ENCODE peak calls at places on chromosome 21, in six cellular contexts. K, S, N, O, W and P are unnamed samples.

GRCh38 chr21:44527156-44527982 is 12.6 kb downstream of the KRTAP10-1 start:
- DNase-seq in K (no peak), S (no peak), N (no peak), O (no peak), W (no peak), P (no peak)

GRCh38 chr21:33041981-33042380 is 16.2 kb downstream of the OLIG2 start:
- DNase-seq in K (no peak), S (no peak), N (no peak), O (no peak), W (no peak), P (no peak)

GRCh38 chr21:33843216-33843615 is 72.4 kb downstream of the ATP5PO start:
- DNase-seq in K (no peak), S (no peak), N (no peak), O (no peak), W (no peak), P (no peak)

GRCh38 chr21:21165063-21165645 is 166.9 kb downstream of the NCAM2 start:
- DNase-seq in K (peak), S (peak), N (no peak), O (peak), W (no peak), P (no peak)

GRCh38 chr21:32819702-32820101 is 48.1 kb upstream of the PAXBP1 start:
- DNase-seq in K (peak), S (peak), N (no peak), O (peak), W (no peak), P (no peak)

GRCh38 chr21:31493350-31493880 is 149.4 kb upstream of the TIAM1 start:
- DNase-seq in K (no peak), S (no peak), N (no peak), O (no peak), W (no peak), P (no peak)

GRCh38 chr21:43758132-43758619 is 17.9 kb downstream of the CSTB start:
- DNase-seq in K (no peak), S (peak), N (no peak), O (no peak), W (no peak), P (no peak)

GRCh38 chr21:34994646-34995631 is 54.2 kb downstream of the RUNX1 start:
- DNase-seq in K (no peak), S (no peak), N (no peak), O (no peak), W (no peak), P (no peak)

GRCh38 chr21:44878053-44878982 is 4.8 kb upstream of the PTTG1IP start:
- DNase-seq in K (no peak), S (peak), N (no peak), O (no peak), W (no peak), P (peak)

GRCh38 chr21:41816583-41817165 is 49.8 kb upstream of the RIPK4 start:
- DNase-seq in K (peak), S (peak), N (peak), O (peak), W (peak), P (peak)

GRCh38 chr21:41927727-41928409 is 25.9 kb downstream of the C2CD2 start:
- DNase-seq in K (no peak), S (no peak), N (no peak), O (no peak), W (peak), P (peak)

GRCh38 chr21:33834801-33835500 is 80.7 kb downstream of the ATP5PO start:
- DNase-seq in K (no peak), S (no peak), N (no peak), O (no peak), W (no peak), P (no peak)

GRCh38 chr21:35026617-35027557 is 22.2 kb downstream of the RUNX1 start:
- DNase-seq in K (peak), S (peak), N (no peak), O (peak), W (peak), P (peak)

GRCh38 chr21:41245509-41246135 is 71.0 kb upstream of the FAM3B start:
- DNase-seq in K (no peak), S (no peak), N (no peak), O (no peak), W (no peak), P (no peak)

GRCh38 chr21:38679531-38679930 is 126.2 kb upstream of the ETS2 start:
- DNase-seq in K (peak), S (peak), N (no peak), O (peak), W (no peak), P (no peak)

GRCh38 chr21:33046455-33046854 is 20.7 kb downstream of the OLIG2 start:
- DNase-seq in K (no peak), S (no peak), N (no peak), O (no peak), W (no peak), P (no peak)

GRCh38 chr21:35470522-35470921 is 421.4 kb upstream of the RUNX1 start:
- DNase-seq in K (no peak), S (no peak), N (no peak), O (no peak), W (no peak), P (no peak)

GRCh38 chr21:31656199-31657095 is 3.0 kb upstream of the SOD1 start:
- DNase-seq in K (no peak), S (peak), N (no peak), O (no peak), W (no peak), P (no peak)

GRCh38 chr21:29712818-29713217 is 227.0 kb downstream of the GRIK1 start:
- DNase-seq in K (no peak), S (no peak), N (no peak), O (no peak), W (no peak), P (no peak)

GRCh38 chr21:46518983-46519583 is 60.4 kb downstream of the DIP2A start:
- DNase-seq in K (no peak), S (peak), N (no peak), O (no peak), W (no peak), P (no peak)

GRCh38 chr21:44880762-44881585 is 7.5 kb upstream of the PTTG1IP start:
- DNase-seq in K (no peak), S (peak), N (no peak), O (peak), W (peak), P (peak)

GRCh38 chr21:33245289-33245918 is 15.7 kb downstream of the IFNAR2 start:
- DNase-seq in K (no peak), S (no peak), N (no peak), O (no peak), W (no peak), P (no peak)

GRCh38 chr21:25039461-25040380 is 567.6 kb downstream of the MRPL39 start:
- DNase-seq in K (no peak), S (no peak), N (no peak), O (no peak), W (no peak), P (peak)